ENCODE peak calls at places on chromosome 22, in eight cellular contexts. U is IMR-90; E is heart left ventricle; W is GM23248; Y is ascending aorta; H is activated CD4-positive, alpha-beta T cell treated with anti-CD3 and anti-CD28 coated beads for 24 hours; X is astrocyte; O is EL. J is an unnamed sample.

GRCh38 chr22:46000081-46001027 is 23.4 kb upstream of the WNT7B start:
- DNase-seq in Y (no peak), H (no peak), E (no peak), O (no peak), U (no peak), W (no peak), X (no peak), J (no peak)

GRCh38 chr22:24699861-24700260 is 74.7 kb downstream of the PIWIL3 start:
- DNase-seq in W (no peak), O (no peak), Y (no peak), U (no peak), E (no peak), X (no peak), H (no peak), J (no peak)

GRCh38 chr22:38398609-38399401 is 56.2 kb downstream of the KCNJ4 start:
- DNase-seq in U (peak; percentile 63), W (peak; percentile 92), Y (peak; percentile 85), E (peak; percentile 89), X (peak; percentile 33), O (peak; percentile 79), H (peak; percentile 74), J (peak; percentile 67)

GRCh38 chr22:37965940-37966664 is 12.6 kb downstream of the POLR2F start:
- DNase-seq in Y (no peak), E (no peak), O (peak; percentile 24), W (no peak), H (no peak), X (peak; percentile 26), U (peak; percentile 11), J (no peak)

GRCh38 chr22:33687464-33687863 is 232.8 kb downstream of the LARGE1 start:
- DNase-seq in W (no peak), Y (no peak), X (no peak), U (no peak), O (no peak), E (no peak), H (no peak), J (no peak)

GRCh38 chr22:44920183-44920582 is 89.6 kb downstream of the PHF21B start:
- DNase-seq in H (no peak), X (no peak), E (no peak), O (no peak), W (no peak), Y (no peak), U (no peak), J (no peak)

GRCh38 chr22:24989541-24989951 is 37.0 kb downstream of the KIAA1671 start:
- DNase-seq in U (no peak), O (no peak), H (no peak), W (no peak), Y (no peak), X (peak; percentile 32), E (peak; percentile 35), J (no peak)

GRCh38 chr22:21573750-21574494 is 6.4 kb downstream of the UBE2L3 start:
- DNase-seq in W (no peak), Y (no peak), E (no peak), U (no peak), X (no peak), H (no peak), O (no peak), J (no peak)

GRCh38 chr22:31897842-31898241 is 46.5 kb upstream of the YWHAH start:
- DNase-seq in X (no peak), Y (no peak), E (no peak), U (peak; percentile 55), W (no peak), O (peak; percentile 23), H (no peak), J (no peak)

GRCh38 chr22:29482726-29483125 is 2.7 kb downstream of the NEFH start:
- DNase-seq in X (no peak), U (no peak), H (no peak), E (no peak), Y (no peak), O (no peak), W (no peak), J (no peak)

GRCh38 chr22:24977370-24978230 is 25.1 kb downstream of the KIAA1671 start:
- DNase-seq in W (no peak), U (no peak), X (no peak), H (no peak), O (no peak), E (peak; percentile 66), Y (peak; percentile 73), J (no peak)

GRCh38 chr22:36360871-36361383 is 26.8 kb downstream of the MYH9 start:
- DNase-seq in Y (no peak), U (peak; percentile 76), O (peak; percentile 52), H (no peak), X (peak; percentile 71), E (no peak), W (no peak), J (no peak)

GRCh38 chr22:45473626-45474237 is 29.0 kb upstream of the FBLN1 start:
- DNase-seq in E (peak; percentile 23), U (no peak), X (no peak), Y (no peak), O (no peak), W (no peak), H (no peak), J (no peak)

GRCh38 chr22:46229701-46230100 is 20.4 kb downstream of the CDPF1 start:
- DNase-seq in H (no peak), O (no peak), X (no peak), Y (no peak), U (peak; percentile 43), W (peak; percentile 79), E (no peak), J (no peak)

GRCh38 chr22:20741634-20742581 is 32.0 kb upstream of the SERPIND1 start:
- DNase-seq in O (peak; percentile 35), W (peak; percentile 50), X (no peak), E (no peak), Y (no peak), H (peak; percentile 22), U (peak; percentile 13), J (peak; percentile 50)

GRCh38 chr22:48653306-48653705 is 1174.4 kb downstream of the BRD1 start:
- DNase-seq in O (no peak), Y (no peak), E (no peak), U (no peak), H (no peak), W (no peak), X (no peak), J (no peak)

GRCh38 chr22:21680830-21681565 is 15.2 kb downstream of the PPIL2 start:
- DNase-seq in Y (no peak), W (no peak), X (no peak), U (no peak), H (no peak), E (no peak), O (no peak), J (no peak)

GRCh38 chr22:49052023-49052538 is 775.6 kb downstream of the BRD1 start:
- DNase-seq in Y (peak; percentile 57), E (no peak), H (no peak), X (peak; percentile 2), W (no peak), O (no peak), U (no peak), J (no peak)

GRCh38 chr22:21712751-21713427 is 22.7 kb downstream of the YPEL1 start:
- DNase-seq in U (peak; percentile 78), Y (peak; percentile 82), O (peak; percentile 80), W (peak; percentile 89), E (peak; percentile 71), X (peak; percentile 59), H (peak; percentile 33), J (peak; percentile 63)